ENCODE peak calls at places on chromosome 16, in four cellular contexts. S is Calu3; B is A172; G is activated naive CD8-positive, alpha-beta T cell treated with anti-CD3 and anti-CD28 coated beads, Interleukin-2, amount 10 ng/mL, durations not matched to agents 7 days and 5 days. C is an unnamed sample.

GRCh38 chr16:81487301-81487720 is 42.7 kb downstream of the CMIP start:
- DNase-seq in S (no peak), B (no peak), G (no peak), C (no peak)

GRCh38 chr16:75251280-75252048 is at the start of gene BCAR1:
- DNase-seq in S (peak), B (peak), G (no peak), C (peak)

GRCh38 chr16:55666012-55666411 is 10.2 kb downstream of the SLC6A2 start:
- DNase-seq in S (no peak), B (no peak), G (no peak), C (no peak)

GRCh38 chr16:87550510-87550961 is 51.8 kb upstream of the JPH3 start:
- DNase-seq in S (peak), B (no peak), G (peak), C (peak)

GRCh38 chr16:79991918-79992317 is 391.4 kb upstream of the MAF start:
- DNase-seq in S (no peak), B (no peak), G (no peak), C (no peak)

GRCh38 chr16:78925071-78925714 is 675.3 kb downstream of the MAF start:
- DNase-seq in S (peak), B (no peak), G (no peak), C (peak)

GRCh38 chr16:53257001-53257400 is 177.3 kb upstream of the RBL2 start:
- DNase-seq in S (no peak), B (peak), G (no peak), C (no peak)

GRCh38 chr16:54080524-54081008 is 206.0 kb downstream of the IRX3 start:
- DNase-seq in S (no peak), B (peak), G (no peak), C (no peak)

GRCh38 chr16:58421029-58421428 is 28.8 kb downstream of the GINS3 start:
- DNase-seq in S (no peak), B (peak), G (no peak), C (no peak)

GRCh38 chr16:86396318-86396882 is 113.9 kb upstream of the FOXF1 start:
- DNase-seq in S (no peak), B (peak), G (no peak), C (peak)

GRCh38 chr16:5032748-5033167 is 977 bp downstream of the NAGPA start:
- DNase-seq in S (no peak), B (no peak), G (no peak), C (peak)

GRCh38 chr16:81385031-81385756 is 59.4 kb upstream of the CMIP start:
- DNase-seq in S (no peak), B (no peak), G (no peak), C (no peak)

GRCh38 chr16:46947900-46948547 is 25.4 kb downstream of the DNAJA2 start:
- DNase-seq in S (peak), B (peak), G (no peak), C (no peak)

C was measured in transverse colon.